ENCODE peak calls at places on chromosomes 6 and 20, in four cellular contexts. One of them, this sample, is unnamed.

GRCh38 chr6:159828074-159828473 is 28.0 kb downstream of the PNLDC1 start:
- DNase-seq in neuronal stem cell: no peak
- DNase-seq in mesenchymal stem cell: no peak
- DNase-seq in H9: no peak
- DNase-seq in this sample: no peak

GRCh38 chr20:47379433-47380150 is 23.1 kb upstream of the ZMYND8 start:
- DNase-seq in neuronal stem cell: no peak
- DNase-seq in mesenchymal stem cell: peak
- DNase-seq in H9: no peak
- DNase-seq in this sample: no peak

GRCh38 chr20:3238616-3239025 is 369 bp downstream of the SLC4A11 start:
- DNase-seq in neuronal stem cell: peak
- DNase-seq in mesenchymal stem cell: peak
- DNase-seq in H9: peak
- DNase-seq in this sample: no peak

GRCh38 chr6:162379762-162380409 is 347.7 kb downstream of the PRKN start:
- DNase-seq in neuronal stem cell: no peak
- DNase-seq in mesenchymal stem cell: peak
- DNase-seq in H9: no peak
- DNase-seq in this sample: no peak

GRCh38 chr6:30322527-30323501 is 3.9 kb upstream of the TRIM39 start:
- DNase-seq in neuronal stem cell: no peak
- DNase-seq in mesenchymal stem cell: peak
- DNase-seq in H9: no peak
- DNase-seq in this sample: no peak

GRCh38 chr6:36566418-36566905 is 19.2 kb upstream of the STK38 start:
- DNase-seq in neuronal stem cell: no peak
- DNase-seq in mesenchymal stem cell: no peak
- DNase-seq in H9: no peak
- DNase-seq in this sample: no peak

GRCh38 chr20:36666181-36666740 is 20.3 kb upstream of the SLA2 start:
- DNase-seq in neuronal stem cell: no peak
- DNase-seq in mesenchymal stem cell: peak
- DNase-seq in H9: no peak
- DNase-seq in this sample: no peak

GRCh38 chr20:45100563-45101245 is at the start of gene KCNS1:
- DNase-seq in neuronal stem cell: no peak
- DNase-seq in mesenchymal stem cell: peak
- DNase-seq in H9: peak
- DNase-seq in this sample: peak

GRCh38 chr6:53926505-53926904 is 131.7 kb downstream of the LRRC1 start:
- DNase-seq in neuronal stem cell: no peak
- DNase-seq in mesenchymal stem cell: no peak
- DNase-seq in H9: no peak
- DNase-seq in this sample: no peak

GRCh38 chr6:151914475-151914874 is 107.0 kb downstream of the ESR1 start:
- DNase-seq in neuronal stem cell: no peak
- DNase-seq in mesenchymal stem cell: peak
- DNase-seq in H9: no peak
- DNase-seq in this sample: no peak

GRCh38 chr6:3887150-3887700 is 38.1 kb downstream of the FAM50B start:
- DNase-seq in neuronal stem cell: no peak
- DNase-seq in mesenchymal stem cell: peak
- DNase-seq in H9: no peak
- DNase-seq in this sample: no peak

GRCh38 chr20:687468-688203 is 12.0 kb upstream of the SCRT2 start:
- DNase-seq in neuronal stem cell: no peak
- DNase-seq in mesenchymal stem cell: no peak
- DNase-seq in H9: no peak
- DNase-seq in this sample: no peak

GRCh38 chr6:16405349-16405865 is 167.0 kb downstream of the GMPR start:
- DNase-seq in neuronal stem cell: no peak
- DNase-seq in mesenchymal stem cell: peak
- DNase-seq in H9: no peak
- DNase-seq in this sample: no peak

GRCh38 chr20:4978050-4978918 is 23.0 kb downstream of the SLC23A2 start:
- DNase-seq in neuronal stem cell: no peak
- DNase-seq in mesenchymal stem cell: no peak
- DNase-seq in H9: no peak
- DNase-seq in this sample: no peak

GRCh38 chr6:87730310-87730709 is 28.3 kb upstream of the AKIRIN2 start:
- DNase-seq in neuronal stem cell: no peak
- DNase-seq in mesenchymal stem cell: no peak
- DNase-seq in H9: no peak
- DNase-seq in this sample: no peak

GRCh38 chr6:121548146-121548545 is 112.7 kb downstream of the GJA1 start:
- DNase-seq in neuronal stem cell: no peak
- DNase-seq in mesenchymal stem cell: no peak
- DNase-seq in H9: no peak
- DNase-seq in this sample: no peak

GRCh38 chr6:78910611-78911134 is 43.3 kb downstream of the IRAK1BP1 start:
- DNase-seq in neuronal stem cell: peak
- DNase-seq in mesenchymal stem cell: peak
- DNase-seq in H9: peak
- DNase-seq in this sample: peak

GRCh38 chr6:6057442-6058053 is 50.8 kb upstream of the NRN1 start:
- DNase-seq in neuronal stem cell: peak
- DNase-seq in mesenchymal stem cell: peak
- DNase-seq in H9: no peak
- DNase-seq in this sample: no peak

GRCh38 chr6:8707956-8708772 is 272.8 kb upstream of the SLC35B3 start:
- DNase-seq in neuronal stem cell: peak
- DNase-seq in mesenchymal stem cell: peak
- DNase-seq in H9: no peak
- DNase-seq in this sample: no peak

GRCh38 chr6:786946-787763 is 94.2 kb upstream of the EXOC2 start:
- DNase-seq in neuronal stem cell: no peak
- DNase-seq in mesenchymal stem cell: peak
- DNase-seq in H9: no peak
- DNase-seq in this sample: peak

GRCh38 chr6:14634072-14634471 is 516.5 kb downstream of the CD83 start:
- DNase-seq in neuronal stem cell: no peak
- DNase-seq in mesenchymal stem cell: no peak
- DNase-seq in H9: no peak
- DNase-seq in this sample: no peak

GRCh38 chr6:136016228-136017225 is 165.0 kb downstream of the PDE7B start:
- DNase-seq in neuronal stem cell: no peak
- DNase-seq in mesenchymal stem cell: no peak
- DNase-seq in H9: peak
- DNase-seq in this sample: no peak

GRCh38 chr6:25354078-25354940 is 75.1 kb downstream of the CARMIL1 start:
- DNase-seq in neuronal stem cell: no peak
- DNase-seq in mesenchymal stem cell: peak
- DNase-seq in H9: no peak
- DNase-seq in this sample: no peak

DNA sequence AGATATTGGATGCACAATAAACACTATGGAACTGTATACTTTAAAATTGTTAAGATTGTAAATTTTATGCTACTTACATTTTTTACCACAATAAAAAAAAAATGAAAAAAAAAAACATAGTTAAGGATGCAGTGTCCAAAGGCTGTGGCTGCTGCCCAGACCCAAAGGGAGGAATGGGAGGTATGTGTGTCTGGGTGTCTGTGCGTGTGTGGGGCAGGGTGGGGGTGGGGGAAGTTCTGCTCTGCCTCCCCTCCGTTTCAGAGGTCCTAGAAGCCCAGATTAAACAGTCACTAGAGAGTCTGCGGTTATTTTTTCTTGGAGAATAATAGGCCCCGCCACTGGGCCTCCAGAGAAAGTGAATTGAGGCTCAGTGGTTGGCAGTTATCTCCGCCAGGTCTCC is 136.4 kb upstream of the ARMC2 start:
- DNase-seq in neuronal stem cell: no peak
- DNase-seq in mesenchymal stem cell: no peak
- DNase-seq in H9: no peak
- DNase-seq in this sample: no peak
- H3K14ac ChIP-seq in neuronal stem cell: no peak
- H3K14ac ChIP-seq in mesenchymal stem cell: no peak
- H3K14ac ChIP-seq in H9: no peak
- H3K14ac ChIP-seq in this sample: no peak

GRCh38 chr6:147194652-147195403 is 9.4 kb upstream of the STXBP5 start:
- DNase-seq in neuronal stem cell: no peak
- DNase-seq in mesenchymal stem cell: no peak
- DNase-seq in H9: no peak
- DNase-seq in this sample: no peak
- H3K14ac ChIP-seq in neuronal stem cell: no peak
- H3K14ac ChIP-seq in mesenchymal stem cell: no peak
- H3K14ac ChIP-seq in H9: no peak
- H3K14ac ChIP-seq in this sample: no peak

DNA sequence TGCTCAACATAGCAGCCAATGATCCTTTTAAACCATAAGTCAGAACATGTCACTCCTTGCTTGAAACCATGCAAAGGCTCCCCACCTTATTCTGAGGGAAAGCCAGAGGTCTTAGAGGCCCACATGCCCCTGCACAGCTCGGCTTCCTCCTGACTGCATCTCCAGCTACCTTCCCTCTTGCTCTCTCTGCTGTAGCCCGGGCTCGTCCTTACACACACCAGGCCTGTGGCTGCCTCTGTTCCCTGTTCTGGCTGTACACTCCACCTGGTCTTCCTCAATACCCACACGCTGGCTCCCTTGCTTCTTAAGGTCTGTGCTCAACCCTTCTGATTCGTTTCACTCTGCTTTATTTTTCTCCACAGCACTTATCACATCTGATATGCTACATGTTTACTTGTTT is 116.2 kb downstream of the TNFAIP3 start:
- DNase-seq in neuronal stem cell: no peak
- DNase-seq in mesenchymal stem cell: no peak
- DNase-seq in H9: no peak
- DNase-seq in this sample: no peak
- H3K14ac ChIP-seq in neuronal stem cell: peak
- H3K14ac ChIP-seq in mesenchymal stem cell: no peak
- H3K14ac ChIP-seq in H9: no peak
- H3K14ac ChIP-seq in this sample: no peak

DNA sequence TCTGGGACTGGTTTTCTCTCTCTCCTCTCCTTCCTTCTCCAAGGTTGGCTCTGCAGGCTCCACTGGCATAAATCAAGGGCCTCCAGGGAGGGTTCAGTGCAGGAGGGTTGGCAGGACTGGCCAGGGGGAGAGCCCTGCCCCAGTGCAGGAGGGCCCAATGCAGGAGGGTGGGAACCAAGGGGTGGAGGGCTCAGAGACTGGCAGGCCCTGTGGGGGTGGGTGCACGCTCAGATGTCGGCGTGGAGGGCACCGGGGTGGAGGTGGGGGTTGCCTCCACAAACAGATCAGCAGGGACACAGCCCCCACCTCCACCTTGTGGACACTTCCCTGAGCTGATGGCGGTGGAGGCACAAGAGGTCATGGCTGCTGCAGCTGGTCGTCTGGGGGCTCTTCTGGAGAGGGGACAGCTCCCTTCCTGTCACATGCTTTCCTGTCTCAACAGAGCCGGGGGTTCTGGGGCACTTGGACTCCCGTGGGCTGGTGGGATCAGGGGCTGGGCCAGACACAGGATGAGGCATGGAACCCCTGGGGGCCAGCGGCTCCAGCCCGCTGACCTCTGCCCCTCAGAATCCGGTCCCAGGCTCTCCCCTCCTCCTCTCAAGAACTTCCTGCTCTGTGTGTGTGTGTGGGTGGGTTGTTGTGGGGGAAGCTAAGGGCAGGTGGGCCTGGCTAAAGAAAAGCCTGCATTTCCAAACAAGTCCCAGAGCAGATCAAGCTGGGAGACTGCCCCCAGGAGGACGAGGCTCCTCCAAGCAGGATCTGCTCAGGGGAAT is 2.7 kb upstream of the ABHD16B start:
- DNase-seq in neuronal stem cell: peak
- DNase-seq in mesenchymal stem cell: peak
- DNase-seq in H9: peak
- DNase-seq in this sample: peak
- H3K14ac ChIP-seq in neuronal stem cell: no peak
- H3K14ac ChIP-seq in mesenchymal stem cell: no peak
- H3K14ac ChIP-seq in H9: peak
- H3K14ac ChIP-seq in this sample: no peak

GRCh38 chr6:158049055-158050028 is 67.7 kb downstream of the SYNJ2 start:
- DNase-seq in neuronal stem cell: no peak
- DNase-seq in mesenchymal stem cell: no peak
- DNase-seq in H9: peak
- DNase-seq in this sample: no peak
- H3K14ac ChIP-seq in neuronal stem cell: no peak
- H3K14ac ChIP-seq in mesenchymal stem cell: peak
- H3K14ac ChIP-seq in H9: no peak
- H3K14ac ChIP-seq in this sample: no peak

GRCh38 chr6:169082817-169083540 is 170.7 kb downstream of the THBS2 start:
- DNase-seq in neuronal stem cell: no peak
- DNase-seq in mesenchymal stem cell: no peak
- DNase-seq in H9: no peak
- DNase-seq in this sample: no peak
- H3K14ac ChIP-seq in neuronal stem cell: peak
- H3K14ac ChIP-seq in mesenchymal stem cell: no peak
- H3K14ac ChIP-seq in H9: no peak
- H3K14ac ChIP-seq in this sample: no peak

DNA sequence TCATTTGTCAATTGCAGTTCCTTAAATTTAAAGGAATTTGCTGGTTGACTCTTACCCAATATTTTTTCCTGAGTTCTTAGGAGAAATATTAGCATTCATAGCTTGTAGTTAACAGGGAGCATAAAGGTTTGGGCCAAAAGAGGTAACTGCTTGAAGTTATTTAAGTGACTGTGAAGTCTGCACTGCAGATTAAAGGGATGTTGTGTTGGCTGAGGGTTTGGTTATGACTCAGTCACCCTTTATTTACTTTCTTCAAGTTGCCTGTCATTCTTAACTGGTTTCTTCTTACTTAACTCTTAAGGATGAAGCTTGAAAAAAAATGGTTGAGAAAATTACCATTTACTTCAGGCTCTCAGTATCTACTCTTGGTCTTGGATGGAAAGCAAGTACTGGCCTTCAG is 220.3 kb upstream of the LAMP5 start:
- DNase-seq in neuronal stem cell: no peak
- DNase-seq in mesenchymal stem cell: peak
- DNase-seq in H9: no peak
- DNase-seq in this sample: no peak
- H3K14ac ChIP-seq in neuronal stem cell: no peak
- H3K14ac ChIP-seq in mesenchymal stem cell: no peak
- H3K14ac ChIP-seq in H9: no peak
- H3K14ac ChIP-seq in this sample: no peak

GRCh38 chr6:69846312-69846711 is 20.0 kb upstream of the COL19A1 start:
- DNase-seq in neuronal stem cell: no peak
- DNase-seq in mesenchymal stem cell: no peak
- DNase-seq in H9: no peak
- DNase-seq in this sample: no peak
- H3K14ac ChIP-seq in neuronal stem cell: no peak
- H3K14ac ChIP-seq in mesenchymal stem cell: no peak
- H3K14ac ChIP-seq in H9: no peak
- H3K14ac ChIP-seq in this sample: no peak